ENCODE peak calls at places on chromosomes 3 and 15, in nine cellular contexts. C is HEK293T, K is GM18507, A is NCI-H1694 treated with DMSO at 0.1 percent for 48 hours, H is SK-N-MC, W is hippocampal formation, T is right cardiac atrium, Y is posterior cingulate gyrus, I is NCI-H2029 treated with DMSO at 0.1 percent for 48 hours. R is an unnamed sample.

GRCh38 chr15:52673734-52674133 is 5.5 kb downstream of the ATOSA start:
- DNase-seq in T (no peak), H (no peak), K (no peak), C (no peak), W (no peak), Y (no peak), A (no peak), I (no peak), R (no peak)

GRCh38 chr3:149080699-149081091 is 5.6 kb downstream of the HLTF start:
- DNase-seq in A (no peak), Y (no peak), I (no peak), K (no peak), T (no peak), W (no peak), H (no peak), C (no peak), R (no peak)

GRCh38 chr15:40957581-40958051 is 4.3 kb downstream of the CHAC1 start:
- DNase-seq in W (peak; percentile 39), Y (no peak), H (no peak), K (no peak), C (no peak), T (no peak), I (peak; percentile 43), A (peak; percentile 70), R (no peak)

GRCh38 chr3:120172070-120172469 is 77.8 kb upstream of the GSK3B start:
- DNase-seq in T (peak; percentile 37), Y (peak; percentile 57), K (no peak), C (no peak), H (no peak), I (no peak), A (no peak), W (no peak), R (peak; percentile 22)

GRCh38 chr3:129006864-129007263 is 5.8 kb downstream of the EFCC1 start:
- DNase-seq in W (no peak), T (no peak), H (no peak), A (no peak), I (no peak), K (no peak), Y (no peak), C (no peak), R (no peak)

GRCh38 chr3:64489361-64490044 is 198.3 kb downstream of the ADAMTS9 start:
- DNase-seq in T (peak; percentile 26), C (peak; percentile 80), A (no peak), K (no peak), I (peak; percentile 45), H (no peak), W (no peak), Y (no peak), R (peak; percentile 82)

GRCh38 chr15:78302579-78302978 is 3.2 kb upstream of the SKIC8 start:
- DNase-seq in I (no peak), C (no peak), K (no peak), W (no peak), T (no peak), Y (no peak), H (no peak), A (no peak), R (no peak)

GRCh38 chr3:21750831-21751391 is at the start of gene ZNF385D:
- DNase-seq in Y (peak; percentile 65), W (peak; percentile 34), C (peak; percentile 24), K (no peak), T (peak; percentile 51), A (no peak), I (no peak), H (no peak), R (no peak)

GRCh38 chr15:100114526-100114925 is 227.2 kb downstream of the ADAMTS17 start:
- DNase-seq in T (peak; percentile 71), Y (no peak), K (no peak), H (no peak), W (no peak), A (no peak), I (no peak), C (no peak), R (no peak)

GRCh38 chr15:57772223-57772957 is 65.9 kb downstream of the POLR2M start:
- DNase-seq in Y (no peak), C (no peak), H (no peak), A (no peak), T (no peak), W (no peak), K (no peak), I (no peak), R (no peak)

GRCh38 chr3:191721983-191722382 is 261.0 kb downstream of the PYDC2 start:
- DNase-seq in H (no peak), T (no peak), W (no peak), Y (no peak), C (no peak), I (peak; percentile 71), K (no peak), A (no peak), R (no peak)

GRCh38 chr15:66650433-66650832 is 51.6 kb upstream of the SMAD6 start:
- DNase-seq in K (no peak), A (no peak), Y (no peak), H (no peak), W (no peak), C (no peak), T (peak; percentile 89), I (no peak), R (no peak)

GRCh38 chr3:50230106-50230832 is 5.7 kb upstream of the GNAI2 start:
- DNase-seq in I (no peak), T (no peak), A (no peak), Y (no peak), K (no peak), C (no peak), H (no peak), W (no peak), R (no peak)

GRCh38 chr3:177037241-177037640 is 160.0 kb downstream of the TBL1XR1 start:
- DNase-seq in Y (no peak), H (no peak), K (no peak), C (no peak), T (no peak), I (no peak), A (no peak), W (no peak), R (no peak)

GRCh38 chr15:58545307-58546065 is 113.7 kb downstream of the LIPC start:
- DNase-seq in T (no peak), I (no peak), H (no peak), Y (no peak), W (no peak), C (no peak), A (no peak), K (no peak), R (no peak)

GRCh38 chr3:152298393-152299242 is 29.9 kb downstream of the MBNL1 start:
- DNase-seq in T (no peak), I (peak; percentile 87), C (peak; percentile 59), K (peak; percentile 8), H (peak; percentile 100), Y (no peak), A (peak; percentile 84), W (peak; percentile 68), R (peak; percentile 77)

GRCh38 chr3:47145272-47145671 is 18.6 kb downstream of the SETD2 start:
- DNase-seq in H (no peak), Y (no peak), C (no peak), K (no peak), I (no peak), W (no peak), T (no peak), A (no peak), R (no peak)

GRCh38 chr3:129184396-129184656 is 630 bp upstream of the CNBP start:
- DNase-seq in A (no peak), C (peak; percentile 47), I (no peak), H (no peak), T (no peak), Y (no peak), W (no peak), K (no peak), R (no peak)

GRCh38 chr3:135449046-135449445 is 516.5 kb upstream of the PPP2R3A start:
- DNase-seq in A (no peak), W (no peak), C (no peak), T (no peak), Y (no peak), I (no peak), K (no peak), H (no peak), R (no peak)

GRCh38 chr3:171561601-171562323 is 101.6 kb upstream of the TNIK start:
- DNase-seq in C (no peak), I (no peak), Y (no peak), T (no peak), A (no peak), W (no peak), K (peak; percentile 9), H (no peak), R (no peak)

GRCh38 chr3:148066787-148067186 is 630.9 kb upstream of the AGTR1 start:
- DNase-seq in A (no peak), T (no peak), K (no peak), W (no peak), C (no peak), I (no peak), H (no peak), Y (no peak), R (no peak)

GRCh38 chr3:13136426-13136825 is 63.2 kb upstream of the IQSEC1 start:
- DNase-seq in C (no peak), K (no peak), A (no peak), H (no peak), W (no peak), Y (no peak), I (no peak), T (no peak), R (no peak)

GRCh38 chr15:50740955-50741354 is 24.6 kb downstream of the SPPL2A start:
- DNase-seq in I (no peak), A (no peak), H (no peak), C (no peak), K (no peak), Y (no peak), T (no peak), W (no peak), R (no peak)

GRCh38 chr3:81249540-81250029 is 511.9 kb downstream of the GBE1 start:
- DNase-seq in Y (no peak), C (no peak), T (no peak), H (no peak), A (no peak), K (no peak), I (peak; percentile 3), W (no peak), R (no peak)

GRCh38 chr3:6204891-6205290 is 656.0 kb upstream of the GRM7 start:
- DNase-seq in I (no peak), A (no peak), W (no peak), C (no peak), H (no peak), Y (no peak), T (no peak), K (no peak), R (no peak)

GRCh38 chr3:45253316-45253715 is 27.2 kb upstream of the TMEM158 start:
- DNase-seq in A (no peak), K (no peak), T (no peak), W (no peak), I (no peak), Y (no peak), H (no peak), C (no peak), R (no peak)

GRCh38 chr3:197466586-197467399 is 89.0 kb downstream of the BDH1 start:
- DNase-seq in H (no peak), K (no peak), I (no peak), C (no peak), Y (peak; percentile 17), T (no peak), A (peak; percentile 80), W (peak; percentile 19), R (no peak)

GRCh38 chr15:95132774-95133173 is 901.4 kb downstream of the MCTP2 start:
- DNase-seq in K (no peak), H (no peak), A (no peak), W (no peak), C (no peak), Y (no peak), I (no peak), T (no peak), R (no peak)

GRCh38 chr15:63601026-63601726 is 4.0 kb downstream of the FBXL22 start:
- DNase-seq in I (no peak), C (no peak), W (no peak), H (no peak), Y (no peak), A (no peak), K (no peak), T (peak; percentile 50), R (no peak)

GRCh38 chr3:46863261-46863782 is at the start of gene MYL3:
- DNase-seq in H (no peak), I (no peak), C (no peak), T (peak; percentile 6), W (no peak), K (no peak), Y (no peak), A (no peak), R (no peak)

GRCh38 chr15:75625542-75626347 is at the start of gene SNUPN:
- DNase-seq in H (peak; percentile 58), A (peak; percentile 75), W (peak; percentile 88), Y (peak; percentile 93), T (peak; percentile 94), C (peak; percentile 98), I (peak; percentile 36), K (peak; percentile 99), R (peak; percentile 80)